ENCODE peak calls at places on chromosomes 13 and 19, in six cellular contexts. U, H, Q, Z, K and F are unnamed samples.

GRCh38 chr19:52896431-52897148 is 845 bp downstream of the ZNF320 start:
- DNase-seq in U (no peak), H (peak), Q (no peak), Z (no peak), K (peak), F (no peak)

GRCh38 chr19:10288662-10289166 is 1.0 kb upstream of the ICAM5 start:
- DNase-seq in U (peak), H (no peak), Q (no peak), Z (no peak), K (peak), F (peak)

GRCh38 chr13:58953638-58954037 is 1210.1 kb downstream of the DIAPH3 start:
- DNase-seq in U (peak), H (no peak), Q (no peak), Z (no peak), K (no peak), F (peak)

GRCh38 chr19:58450836-58451357 is 525 bp upstream of the ZNF324B start:
- DNase-seq in U (no peak), H (peak), Q (no peak), Z (no peak), K (no peak), F (no peak)

GRCh38 chr13:87820221-87820620 is 149.1 kb downstream of the SLITRK5 start:
- DNase-seq in U (no peak), H (no peak), Q (no peak), Z (no peak), K (no peak), F (no peak)

GRCh38 chr13:77300176-77301141 is 26.4 kb downstream of the MYCBP2 start:
- DNase-seq in U (peak), H (no peak), Q (no peak), Z (no peak), K (no peak), F (peak)

GRCh38 chr19:41935781-41936415 is 7.6 kb upstream of the ERFL start:
- DNase-seq in U (no peak), H (no peak), Q (no peak), Z (no peak), K (no peak), F (no peak)

GRCh38 chr13:64912141-64912540 is 2318.0 kb downstream of the PCDH9 start:
- DNase-seq in U (no peak), H (no peak), Q (no peak), Z (no peak), K (no peak), F (peak)

GRCh38 chr13:23159587-23160240 is 21.1 kb upstream of the SGCG start:
- DNase-seq in U (no peak), H (no peak), Q (no peak), Z (no peak), K (peak), F (no peak)

GRCh38 chr19:32673573-32673972 is 1.4 kb downstream of the ANKRD27 start:
- DNase-seq in U (no peak), H (no peak), Q (no peak), Z (no peak), K (no peak), F (no peak)